ENCODE peak calls at places on chromosomes 13 and 19, in five cellular contexts. H is T-helper 1 cell, T is NCI-H524 treated with DMSO at 0.1 percent for 48 hours, B is EH, U is heart right ventricle. S is an unnamed sample.

GRCh38 chr13:75826391-75826790 is 190.3 kb downstream of the LMO7 start:
- DNase-seq in H (no peak), T (no peak), B (no peak), U (no peak), S (no peak)

GRCh38 chr13:97456047-97456446 is 22.1 kb downstream of the RAP2A start:
- DNase-seq in H (no peak), T (no peak), B (no peak), U (no peak), S (no peak)

GRCh38 chr19:19563348-19563848 is 25.3 kb downstream of the CILP2 start:
- DNase-seq in H (no peak), T (no peak), B (no peak), U (no peak), S (no peak)

GRCh38 chr13:77697208-77698103 is at the start of gene SLAIN1:
- DNase-seq in H (peak; percentile 79), T (peak; percentile 60), B (peak; percentile 25), U (peak; percentile 84), S (peak; percentile 93)

GRCh38 chr13:24664726-24665409 is 15.3 kb upstream of the ATP12A start:
- DNase-seq in H (no peak), T (no peak), B (no peak), U (no peak), S (no peak)

GRCh38 chr19:35142531-35143230 is 374 bp upstream of the FXYD7 start:
- DNase-seq in H (peak; percentile 60), T (no peak), B (peak; percentile 33), U (peak; percentile 63), S (no peak)

GRCh38 chr13:25945596-25945995 is 106.2 kb downstream of the SHISA2 start:
- DNase-seq in H (no peak), T (no peak), B (no peak), U (no peak), S (no peak)

GRCh38 chr13:46751811-46752635 is 44.9 kb downstream of the ESD start:
- DNase-seq in H (peak; percentile 17), T (no peak), B (peak; percentile 75), U (no peak), S (no peak)

GRCh38 chr19:49425922-49426592 is 869 bp downstream of the GFY start:
- DNase-seq in H (no peak), T (no peak), B (no peak), U (no peak), S (no peak)

GRCh38 chr19:36931684-36932083 is 15.6 kb downstream of the ZNF568 start:
- DNase-seq in H (no peak), T (no peak), B (no peak), U (no peak), S (no peak)

GRCh38 chr13:26308836-26309235 is 54.9 kb downstream of the CDK8 start:
- DNase-seq in H (no peak), T (no peak), B (no peak), U (no peak), S (no peak)

GRCh38 chr19:43820098-43820860 is 6.8 kb upstream of the ZNF283 start:
- DNase-seq in H (no peak), T (no peak), B (peak; percentile 51), U (peak; percentile 52), S (peak; percentile 62)

GRCh38 chr19:46015961-46016425 is 6.9 kb downstream of the PGLYRP1 start:
- DNase-seq in H (no peak), T (no peak), B (no peak), U (no peak), S (no peak)

GRCh38 chr19:7663711-7664110 is 5.1 kb upstream of the RETN start:
- DNase-seq in H (no peak), T (no peak), B (peak; percentile 9), U (no peak), S (no peak)

GRCh38 chr13:70090036-70090723 is 17.4 kb upstream of the ATXN8OS start:
- DNase-seq in H (no peak), T (no peak), B (no peak), U (no peak), S (no peak)

GRCh38 chr19:42253245-42254082 is 1.5 kb downstream of the ERF start:
- DNase-seq in H (peak; percentile 60), T (no peak), B (peak; percentile 68), U (peak; percentile 68), S (no peak)

GRCh38 chr19:29771708-29772415 is 39.9 kb upstream of the CCNE1 start:
- DNase-seq in H (no peak), T (no peak), B (peak; percentile 59), U (peak; percentile 38), S (peak; percentile 68)

GRCh38 chr19:49858591-49858985 is 7.6 kb downstream of the PTOV1 start:
- DNase-seq in H (no peak), T (no peak), B (peak; percentile 39), U (no peak), S (no peak)

GRCh38 chr19:6020166-6020967 is 42.4 kb upstream of the RANBP3 start:
- DNase-seq in H (no peak), T (no peak), B (peak; percentile 34), U (no peak), S (no peak)

GRCh38 chr13:41590643-41591042 is 133.3 kb downstream of the RGCC start:
- DNase-seq in H (no peak), T (no peak), B (no peak), U (no peak), S (no peak)

GRCh38 chr13:111011899-111012298 is 97.0 kb upstream of the ANKRD10 start:
- DNase-seq in H (no peak), T (no peak), B (no peak), U (no peak), S (no peak)

GRCh38 chr19:53381376-53381775 is 13.6 kb upstream of the ZNF765 start:
- DNase-seq in H (no peak), T (no peak), B (no peak), U (no peak), S (no peak)

GRCh38 chr13:46858163-46858562 is 38.7 kb downstream of the HTR2A start:
- DNase-seq in H (no peak), T (no peak), B (no peak), U (no peak), S (no peak)

GRCh38 chr19:46862504-46862835 is 1.7 kb downstream of the ARHGAP35 start:
- DNase-seq in H (no peak), T (no peak), B (peak; percentile 37), U (no peak), S (no peak)

GRCh38 chr19:30006206-30006605 is 64.2 kb downstream of the URI1 start:
- DNase-seq in H (no peak), T (no peak), B (no peak), U (no peak), S (no peak)

GRCh38 chr13:113882266-113882627 is 18.4 kb upstream of the GAS6 start:
- DNase-seq in H (no peak), T (no peak), B (no peak), U (peak; percentile 79), S (no peak)

GRCh38 chr19:55482967-55483671 is 1.9 kb upstream of the NAT14 start:
- DNase-seq in H (no peak), T (no peak), B (no peak), U (no peak), S (no peak)

GRCh38 chr19:13521066-13521465 is 14.8 kb upstream of the CACNA1A start:
- DNase-seq in H (no peak), T (no peak), B (peak; percentile 13), U (no peak), S (no peak)

S was measured in head of caudate nucleus.